ENCODE peak calls at places on chromosomes 16 and 17, in four cellular contexts. One of them, this sample, is unnamed.

GRCh38 chr17:37774508-37774907 is 29.6 kb upstream of the HNF1B start:
- DNase-seq in CD4-positive, alpha-beta memory T cell: no peak
- DNase-seq in A549: no peak
- DNase-seq in sigmoid colon: no peak
- DNase-seq in this sample: peak; percentile 83

GRCh38 chr17:49381033-49381432 is 19.0 kb upstream of the ZNF652 start:
- DNase-seq in CD4-positive, alpha-beta memory T cell: no peak
- DNase-seq in A549: no peak
- DNase-seq in sigmoid colon: no peak
- DNase-seq in this sample: no peak

GRCh38 chr17:12990041-12990808 is 27.6 kb downstream of the ELAC2 start:
- DNase-seq in CD4-positive, alpha-beta memory T cell: no peak
- DNase-seq in sigmoid colon: no peak
- DNase-seq in A549: no peak
- DNase-seq in this sample: no peak

GRCh38 chr16:31471875-31472558 is at the start of gene TGFB1I1:
- DNase-seq in sigmoid colon: peak; percentile 94
- DNase-seq in A549: peak; percentile 50
- DNase-seq in CD4-positive, alpha-beta memory T cell: no peak
- DNase-seq in this sample: no peak

GRCh38 chr16:17846030-17846429 is 375.3 kb upstream of the XYLT1 start:
- DNase-seq in A549: no peak
- DNase-seq in CD4-positive, alpha-beta memory T cell: no peak
- DNase-seq in sigmoid colon: no peak
- DNase-seq in this sample: no peak

GRCh38 chr17:30363715-30364202 is 15.0 kb upstream of the CPD start:
- DNase-seq in sigmoid colon: no peak
- DNase-seq in CD4-positive, alpha-beta memory T cell: peak; percentile 84
- DNase-seq in A549: no peak
- DNase-seq in this sample: peak; percentile 25

GRCh38 chr16:67672739-67673662 is 6.4 kb downstream of the C16orf86 start:
- DNase-seq in sigmoid colon: peak; percentile 83
- DNase-seq in A549: peak; percentile 58
- DNase-seq in CD4-positive, alpha-beta memory T cell: peak; percentile 56
- DNase-seq in this sample: peak; percentile 28

GRCh38 chr16:6898896-6899295 is 433.7 kb upstream of the RBFOX1 start:
- DNase-seq in CD4-positive, alpha-beta memory T cell: no peak
- DNase-seq in A549: no peak
- DNase-seq in sigmoid colon: no peak
- DNase-seq in this sample: no peak

GRCh38 chr17:42522263-42522790 is 13.7 kb upstream of the NAGLU start:
- DNase-seq in CD4-positive, alpha-beta memory T cell: no peak
- DNase-seq in A549: no peak
- DNase-seq in sigmoid colon: no peak
- DNase-seq in this sample: no peak

GRCh38 chr17:42521036-42521435 is 15.0 kb upstream of the NAGLU start:
- DNase-seq in sigmoid colon: no peak
- DNase-seq in A549: no peak
- DNase-seq in CD4-positive, alpha-beta memory T cell: no peak
- DNase-seq in this sample: no peak

GRCh38 chr17:42520540-42520951 is 15.5 kb upstream of the NAGLU start:
- DNase-seq in A549: no peak
- DNase-seq in sigmoid colon: no peak
- DNase-seq in CD4-positive, alpha-beta memory T cell: no peak
- DNase-seq in this sample: peak; percentile 24

GRCh38 chr17:42522798-42523278 is 13.2 kb upstream of the NAGLU start:
- DNase-seq in sigmoid colon: no peak
- DNase-seq in CD4-positive, alpha-beta memory T cell: no peak
- DNase-seq in A549: no peak
- DNase-seq in this sample: no peak

DNA sequence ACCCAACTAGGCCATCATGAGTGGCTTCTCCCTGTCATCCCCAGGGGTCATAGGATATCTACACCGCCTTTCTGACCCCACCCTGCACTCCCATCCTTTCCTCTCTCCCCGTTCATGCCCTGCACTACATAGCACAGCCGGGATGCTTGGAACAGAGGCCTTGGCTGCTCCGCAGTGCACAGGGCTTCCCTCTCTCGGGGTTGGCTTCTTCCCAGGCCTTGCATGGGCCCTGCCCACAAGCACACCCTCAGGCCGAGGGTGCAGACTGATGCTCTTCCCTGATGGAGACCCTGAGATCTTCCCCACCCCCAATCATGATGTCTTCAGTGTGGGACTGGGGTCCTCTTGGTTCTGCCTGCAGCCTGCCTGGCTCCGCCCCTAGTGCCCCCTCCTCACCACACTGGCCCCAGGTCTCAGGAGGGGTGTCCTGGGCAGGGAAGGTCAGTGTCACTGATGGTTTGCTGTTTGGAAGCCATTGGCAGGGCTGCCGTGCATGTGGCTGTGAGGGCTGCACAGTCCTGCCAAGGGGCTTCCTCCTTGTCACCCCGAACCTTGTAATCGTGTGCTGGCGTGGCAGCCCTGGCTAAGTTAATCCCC is 14.3 kb upstream of the NAGLU start:
- DNase-seq in A549: no peak
- DNase-seq in sigmoid colon: peak; percentile 81
- DNase-seq in CD4-positive, alpha-beta memory T cell: no peak
- DNase-seq in this sample: no peak
- H3K4me1 ChIP-seq in A549: peaks cover 68% of the 10 kb centered on the region
- H3K4me1 ChIP-seq in sigmoid colon: peaks cover 66% of the 10 kb centered on the region
- H3K4me1 ChIP-seq in CD4-positive, alpha-beta memory T cell: peaks cover 7% of the 10 kb centered on the region
- H3K4me1 ChIP-seq in this sample: peaks cover 4% of the 10 kb centered on the region

DNA sequence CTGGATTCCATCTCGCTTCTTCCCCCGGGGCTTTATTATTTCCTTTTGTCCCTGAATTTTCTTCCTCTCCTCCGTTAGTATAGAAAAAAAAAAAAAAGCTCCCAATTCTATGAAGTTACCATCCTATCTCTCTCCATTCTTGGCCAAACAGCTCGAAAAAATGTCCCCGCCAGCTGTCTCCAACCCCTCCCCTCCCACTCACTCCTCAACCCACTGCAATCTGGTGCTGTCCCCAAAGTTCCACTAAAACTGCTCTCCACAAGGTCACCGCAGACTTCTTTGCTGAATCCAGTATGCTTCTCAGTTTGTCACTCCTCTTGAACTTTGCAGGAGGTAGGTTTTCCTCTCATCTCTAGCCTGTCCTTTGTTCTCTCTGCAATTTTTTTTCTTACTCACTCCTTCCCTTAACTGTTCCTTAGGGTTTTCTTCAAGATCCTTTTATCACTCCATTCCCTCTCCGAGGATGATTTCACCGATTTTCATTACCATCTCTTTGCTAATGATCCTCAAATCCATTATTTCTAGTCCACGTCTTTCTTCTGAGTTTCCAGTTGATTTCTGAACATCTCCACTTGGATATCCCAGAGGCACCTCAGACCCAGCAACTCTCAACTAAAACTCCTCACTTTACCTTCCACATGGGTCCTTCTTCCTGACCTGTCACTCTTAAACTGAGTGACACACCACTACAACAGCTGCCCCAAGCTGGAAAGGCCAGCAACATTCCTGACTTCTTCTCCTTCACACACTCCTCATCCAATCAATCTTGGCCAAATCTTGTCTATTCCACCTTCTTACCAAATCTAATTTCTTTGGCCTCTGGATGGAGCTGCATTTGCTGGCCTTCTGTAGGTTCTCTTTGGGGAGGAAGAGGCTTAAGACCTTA is 1.5 kb upstream of the SUMO2 start:
- DNase-seq in CD4-positive, alpha-beta memory T cell: no peak
- DNase-seq in sigmoid colon: peak; percentile 25
- DNase-seq in A549: no peak
- DNase-seq in this sample: no peak
- H3K27ac ChIP-seq in CD4-positive, alpha-beta memory T cell: peak overlapping the region; percentile 94
- H3K27ac ChIP-seq in sigmoid colon: peak overlapping the region; percentile 92
- H3K27ac ChIP-seq in A549: no peak overlapping the region
- H3K27ac ChIP-seq in this sample: peak overlapping the region; percentile 97

DNA sequence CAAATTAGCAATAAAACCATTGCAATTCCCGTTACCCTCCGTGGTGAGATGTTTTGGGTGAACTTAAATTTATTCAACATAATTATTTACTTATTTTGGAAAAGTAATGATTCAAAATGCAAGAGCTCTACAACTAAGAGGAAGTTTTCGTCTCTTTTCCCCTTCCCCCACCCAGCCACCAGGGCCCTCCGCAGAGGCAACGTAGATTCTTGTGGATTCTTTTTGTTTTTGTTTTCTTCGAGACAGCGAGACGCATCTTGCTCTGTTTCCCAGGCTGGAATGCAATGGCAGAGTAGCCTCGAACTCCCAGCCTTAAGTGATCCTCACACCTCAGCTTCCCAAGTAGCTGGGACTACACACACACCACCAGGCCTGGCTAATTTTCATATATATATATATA is 19.2 kb downstream of the CCDC40 start:
- DNase-seq in A549: no peak
- DNase-seq in CD4-positive, alpha-beta memory T cell: no peak
- DNase-seq in sigmoid colon: no peak
- DNase-seq in this sample: no peak
- H3K4me1 ChIP-seq in A549: no peaks in the 10 kb centered on the region
- H3K4me1 ChIP-seq in CD4-positive, alpha-beta memory T cell: no peaks in the 10 kb centered on the region
- H3K4me1 ChIP-seq in sigmoid colon: no peaks in the 10 kb centered on the region
- H3K4me1 ChIP-seq in this sample: no peaks in the 10 kb centered on the region

DNA sequence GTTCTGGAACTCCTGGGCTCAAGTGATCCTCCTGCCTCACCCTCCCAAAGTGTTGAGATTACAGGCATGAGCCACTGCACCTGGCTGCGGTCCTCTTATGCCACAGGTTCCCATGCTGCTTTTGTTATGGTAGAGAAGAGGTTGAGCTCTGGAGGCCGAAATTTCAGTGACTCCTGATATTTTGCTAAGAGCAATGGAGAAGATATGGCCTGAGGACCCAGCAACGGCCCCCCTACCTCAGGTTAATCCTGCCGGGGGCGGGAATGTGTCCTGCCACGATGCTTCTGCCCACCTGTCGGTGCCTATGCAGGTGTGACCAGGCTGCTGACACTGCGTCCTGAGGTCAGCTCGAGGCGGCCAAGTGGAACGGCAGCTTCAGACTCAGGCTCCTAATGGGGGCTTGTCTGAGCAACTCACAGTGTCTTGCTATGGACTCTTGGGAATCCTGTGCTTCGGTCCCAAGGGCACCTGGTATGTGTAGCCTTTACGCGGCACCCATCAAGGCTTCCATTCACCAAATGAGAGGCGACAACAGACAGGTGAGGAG is 7.6 kb upstream of the SEC14L1 start:
- DNase-seq in sigmoid colon: no peak
- DNase-seq in CD4-positive, alpha-beta memory T cell: no peak
- DNase-seq in A549: no peak
- DNase-seq in this sample: no peak
- H3K27ac ChIP-seq in sigmoid colon: no peak overlapping the region
- H3K27ac ChIP-seq in CD4-positive, alpha-beta memory T cell: no peak overlapping the region
- H3K27ac ChIP-seq in A549: no peak overlapping the region
- H3K27ac ChIP-seq in this sample: no peak overlapping the region

DNA sequence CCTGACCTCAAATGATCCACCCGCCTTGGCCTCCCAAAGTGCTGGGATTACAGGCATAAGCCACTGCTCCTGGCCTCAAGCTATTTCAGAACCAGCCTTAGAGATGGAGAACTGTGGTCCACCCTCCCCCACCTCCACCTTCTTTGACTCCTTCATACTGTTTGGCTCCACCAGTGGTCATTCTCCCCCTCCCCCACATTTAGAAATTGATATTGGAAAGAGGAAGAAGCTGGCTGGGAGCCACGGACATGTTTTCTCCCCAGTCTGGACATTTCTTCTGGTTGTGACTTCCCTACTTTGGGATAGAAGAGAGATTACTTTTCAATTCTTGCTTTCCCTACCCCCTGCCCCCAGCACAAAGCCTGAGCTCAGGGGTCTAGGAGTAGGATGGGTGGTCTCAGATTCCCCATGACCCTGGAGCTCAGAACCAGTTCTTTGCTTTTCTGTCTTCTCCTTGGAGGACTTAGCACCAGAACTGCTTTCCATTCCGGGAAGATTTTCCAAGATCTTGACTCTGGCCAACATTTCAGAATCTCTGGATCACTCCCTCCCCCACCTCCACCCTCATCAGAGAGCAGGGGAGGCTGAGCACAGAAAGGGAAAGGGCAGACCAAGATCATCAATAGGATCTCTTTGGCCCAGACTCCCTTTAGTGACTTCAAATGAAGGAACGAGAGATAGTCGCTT is 16.3 kb downstream of the CAVIN1 start:
- DNase-seq in CD4-positive, alpha-beta memory T cell: no peak
- DNase-seq in sigmoid colon: no peak
- DNase-seq in A549: no peak
- DNase-seq in this sample: no peak
- H3K4me1 ChIP-seq in CD4-positive, alpha-beta memory T cell: peaks cover 4% of the 10 kb centered on the region
- H3K4me1 ChIP-seq in sigmoid colon: peaks cover 97% of the 10 kb centered on the region
- H3K4me1 ChIP-seq in A549: peaks cover 80% of the 10 kb centered on the region
- H3K4me1 ChIP-seq in this sample: peaks cover 4% of the 10 kb centered on the region

GRCh38 chr16:71320021-71320420 is 30.8 kb upstream of the CMTR2 start:
- DNase-seq in CD4-positive, alpha-beta memory T cell: no peak
- DNase-seq in sigmoid colon: no peak
- DNase-seq in A549: no peak
- DNase-seq in this sample: no peak
- H3K27ac ChIP-seq in CD4-positive, alpha-beta memory T cell: no peak overlapping the region
- H3K27ac ChIP-seq in sigmoid colon: no peak overlapping the region
- H3K27ac ChIP-seq in A549: no peak overlapping the region
- H3K27ac ChIP-seq in this sample: no peak overlapping the region

GRCh38 chr16:85611455-85612190 is 1.5 kb upstream of the GSE1 start:
- DNase-seq in sigmoid colon: peak; percentile 96
- DNase-seq in A549: peak; percentile 89
- DNase-seq in CD4-positive, alpha-beta memory T cell: peak; percentile 35
- DNase-seq in this sample: peak; percentile 27
- H3K4me1 ChIP-seq in sigmoid colon: peaks cover 91% of the 10 kb centered on the region
- H3K4me1 ChIP-seq in A549: peaks cover 31% of the 10 kb centered on the region
- H3K4me1 ChIP-seq in CD4-positive, alpha-beta memory T cell: peaks cover 41% of the 10 kb centered on the region
- H3K4me1 ChIP-seq in this sample: peaks cover 57% of the 10 kb centered on the region

DNA sequence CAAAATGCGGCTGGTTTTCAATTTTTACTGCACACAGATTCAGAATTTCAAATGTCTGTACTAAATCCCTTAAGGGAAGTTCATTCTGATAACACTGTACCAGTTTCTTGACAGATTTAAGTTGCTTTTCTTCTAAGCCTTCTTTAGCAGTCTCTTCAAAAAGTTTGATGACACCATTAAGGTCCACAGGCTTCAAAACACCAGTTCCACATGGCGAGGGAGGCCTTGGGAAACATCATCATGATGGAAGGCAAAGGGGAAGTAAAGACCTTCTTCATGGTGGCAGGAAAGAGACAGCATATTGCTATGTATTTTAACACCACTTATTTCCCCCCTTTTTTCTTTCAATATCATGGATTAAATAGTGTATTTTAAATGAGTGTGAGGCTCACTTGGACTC is 24.5 kb downstream of the NLRC5 start:
- DNase-seq in sigmoid colon: no peak
- DNase-seq in CD4-positive, alpha-beta memory T cell: no peak
- DNase-seq in A549: no peak
- DNase-seq in this sample: no peak
- H3K27ac ChIP-seq in sigmoid colon: peak overlapping the region; percentile 29
- H3K27ac ChIP-seq in CD4-positive, alpha-beta memory T cell: peak overlapping the region; percentile 79
- H3K27ac ChIP-seq in A549: no peak overlapping the region
- H3K27ac ChIP-seq in this sample: peak overlapping the region; percentile 89